ENCODE peak calls at places on chromosomes 11 and 22, in nine cellular contexts. One of them, this sample, is unnamed.

GRCh38 chr11:123454060-123454651 is 24.1 kb downstream of the GRAMD1B start:
- DNase-seq in upper lobe of left lung: no peak
- DNase-seq in IMR-90: peak
- DNase-seq in AG04450: no peak
- DNase-seq in astrocyte: peak
- DNase-seq in A549: peak
- DNase-seq in ascending aorta: no peak
- DNase-seq in left ventricle myocardium inferior: no peak
- DNase-seq in cardiac muscle cell: no peak
- DNase-seq in this sample: peak

GRCh38 chr22:38943181-38943580 is 14.2 kb upstream of the APOBEC3A start:
- DNase-seq in A549: no peak
- DNase-seq in cardiac muscle cell: no peak
- DNase-seq in ascending aorta: peak
- DNase-seq in IMR-90: no peak
- DNase-seq in AG04450: no peak
- DNase-seq in astrocyte: no peak
- DNase-seq in left ventricle myocardium inferior: no peak
- DNase-seq in upper lobe of left lung: peak
- DNase-seq in this sample: no peak

GRCh38 chr22:36368359-36368983 is 19.3 kb downstream of the MYH9 start:
- DNase-seq in ascending aorta: no peak
- DNase-seq in upper lobe of left lung: no peak
- DNase-seq in A549: peak
- DNase-seq in AG04450: peak
- DNase-seq in cardiac muscle cell: peak
- DNase-seq in left ventricle myocardium inferior: no peak
- DNase-seq in astrocyte: peak
- DNase-seq in IMR-90: peak
- DNase-seq in this sample: peak

GRCh38 chr22:20487715-20488114 is 7.9 kb downstream of the KLHL22 start:
- DNase-seq in astrocyte: no peak
- DNase-seq in upper lobe of left lung: no peak
- DNase-seq in AG04450: no peak
- DNase-seq in ascending aorta: no peak
- DNase-seq in left ventricle myocardium inferior: no peak
- DNase-seq in A549: no peak
- DNase-seq in cardiac muscle cell: no peak
- DNase-seq in IMR-90: no peak
- DNase-seq in this sample: no peak

GRCh38 chr11:86816251-86816726 is 15.9 kb downstream of the PRSS23 start:
- DNase-seq in ascending aorta: no peak
- DNase-seq in IMR-90: peak
- DNase-seq in astrocyte: peak
- DNase-seq in A549: peak
- DNase-seq in AG04450: no peak
- DNase-seq in cardiac muscle cell: peak
- DNase-seq in upper lobe of left lung: no peak
- DNase-seq in left ventricle myocardium inferior: no peak
- DNase-seq in this sample: peak

GRCh38 chr22:35684270-35684700 is 33.4 kb upstream of the APOL5 start:
- DNase-seq in AG04450: no peak
- DNase-seq in A549: peak
- DNase-seq in ascending aorta: no peak
- DNase-seq in astrocyte: no peak
- DNase-seq in upper lobe of left lung: no peak
- DNase-seq in left ventricle myocardium inferior: no peak
- DNase-seq in cardiac muscle cell: peak
- DNase-seq in IMR-90: peak
- DNase-seq in this sample: peak

GRCh38 chr11:445765-446588 is 4.1 kb upstream of the PTDSS2 start:
- DNase-seq in upper lobe of left lung: peak
- DNase-seq in IMR-90: no peak
- DNase-seq in cardiac muscle cell: no peak
- DNase-seq in AG04450: no peak
- DNase-seq in ascending aorta: no peak
- DNase-seq in left ventricle myocardium inferior: no peak
- DNase-seq in A549: no peak
- DNase-seq in astrocyte: no peak
- DNase-seq in this sample: no peak

GRCh38 chr22:31906569-31906968 is 37.8 kb upstream of the YWHAH start:
- DNase-seq in left ventricle myocardium inferior: no peak
- DNase-seq in upper lobe of left lung: no peak
- DNase-seq in cardiac muscle cell: no peak
- DNase-seq in IMR-90: no peak
- DNase-seq in AG04450: no peak
- DNase-seq in ascending aorta: no peak
- DNase-seq in A549: no peak
- DNase-seq in astrocyte: no peak
- DNase-seq in this sample: no peak

GRCh38 chr22:22870577-22871398 is 16.8 kb upstream of the IGLL5 start:
- DNase-seq in A549: no peak
- DNase-seq in ascending aorta: no peak
- DNase-seq in left ventricle myocardium inferior: no peak
- DNase-seq in IMR-90: no peak
- DNase-seq in upper lobe of left lung: no peak
- DNase-seq in astrocyte: no peak
- DNase-seq in AG04450: no peak
- DNase-seq in cardiac muscle cell: no peak
- DNase-seq in this sample: no peak

GRCh38 chr11:131838016-131838415 is 467.6 kb downstream of the NTM start:
- DNase-seq in astrocyte: no peak
- DNase-seq in upper lobe of left lung: no peak
- DNase-seq in A549: no peak
- DNase-seq in AG04450: no peak
- DNase-seq in ascending aorta: no peak
- DNase-seq in left ventricle myocardium inferior: no peak
- DNase-seq in cardiac muscle cell: no peak
- DNase-seq in IMR-90: no peak
- DNase-seq in this sample: no peak

GRCh38 chr11:19800714-19801519 is 88.3 kb downstream of the NAV2 start:
- DNase-seq in astrocyte: no peak
- DNase-seq in left ventricle myocardium inferior: no peak
- DNase-seq in IMR-90: no peak
- DNase-seq in A549: no peak
- DNase-seq in ascending aorta: no peak
- DNase-seq in AG04450: no peak
- DNase-seq in upper lobe of left lung: no peak
- DNase-seq in cardiac muscle cell: no peak
- DNase-seq in this sample: peak
- TF ChIP-seq CTCF in astrocyte: no peak
- TF ChIP-seq CTCF in left ventricle myocardium inferior: no peak
- TF ChIP-seq CTCF in IMR-90: no peak
- TF ChIP-seq CTCF in A549: no peak
- TF ChIP-seq CTCF in ascending aorta: no peak
- TF ChIP-seq CTCF in AG04450: peak
- TF ChIP-seq CTCF in upper lobe of left lung: no peak
- TF ChIP-seq CTCF in cardiac muscle cell: no peak
- TF ChIP-seq CTCF in this sample: peak

GRCh38 chr22:50289942-50290630 is 17.4 kb downstream of the PLXNB2 start:
- DNase-seq in left ventricle myocardium inferior: no peak
- DNase-seq in upper lobe of left lung: no peak
- DNase-seq in A549: no peak
- DNase-seq in ascending aorta: no peak
- DNase-seq in IMR-90: no peak
- DNase-seq in astrocyte: no peak
- DNase-seq in AG04450: no peak
- DNase-seq in cardiac muscle cell: no peak
- DNase-seq in this sample: no peak

GRCh38 chr22:50296658-50297490 is 10.6 kb downstream of the PLXNB2 start:
- DNase-seq in IMR-90: no peak
- DNase-seq in upper lobe of left lung: no peak
- DNase-seq in cardiac muscle cell: no peak
- DNase-seq in left ventricle myocardium inferior: peak
- DNase-seq in astrocyte: no peak
- DNase-seq in ascending aorta: no peak
- DNase-seq in AG04450: no peak
- DNase-seq in A549: no peak
- DNase-seq in this sample: no peak

GRCh38 chr22:50294319-50294656 is 13.2 kb downstream of the PLXNB2 start:
- DNase-seq in upper lobe of left lung: no peak
- DNase-seq in ascending aorta: no peak
- DNase-seq in astrocyte: no peak
- DNase-seq in left ventricle myocardium inferior: no peak
- DNase-seq in cardiac muscle cell: no peak
- DNase-seq in A549: no peak
- DNase-seq in IMR-90: no peak
- DNase-seq in AG04450: no peak
- DNase-seq in this sample: no peak

GRCh38 chr22:50292643-50293440 is 14.6 kb downstream of the PLXNB2 start:
- DNase-seq in AG04450: no peak
- DNase-seq in astrocyte: no peak
- DNase-seq in IMR-90: no peak
- DNase-seq in A549: no peak
- DNase-seq in cardiac muscle cell: no peak
- DNase-seq in ascending aorta: peak
- DNase-seq in left ventricle myocardium inferior: no peak
- DNase-seq in upper lobe of left lung: peak
- DNase-seq in this sample: no peak

DNA sequence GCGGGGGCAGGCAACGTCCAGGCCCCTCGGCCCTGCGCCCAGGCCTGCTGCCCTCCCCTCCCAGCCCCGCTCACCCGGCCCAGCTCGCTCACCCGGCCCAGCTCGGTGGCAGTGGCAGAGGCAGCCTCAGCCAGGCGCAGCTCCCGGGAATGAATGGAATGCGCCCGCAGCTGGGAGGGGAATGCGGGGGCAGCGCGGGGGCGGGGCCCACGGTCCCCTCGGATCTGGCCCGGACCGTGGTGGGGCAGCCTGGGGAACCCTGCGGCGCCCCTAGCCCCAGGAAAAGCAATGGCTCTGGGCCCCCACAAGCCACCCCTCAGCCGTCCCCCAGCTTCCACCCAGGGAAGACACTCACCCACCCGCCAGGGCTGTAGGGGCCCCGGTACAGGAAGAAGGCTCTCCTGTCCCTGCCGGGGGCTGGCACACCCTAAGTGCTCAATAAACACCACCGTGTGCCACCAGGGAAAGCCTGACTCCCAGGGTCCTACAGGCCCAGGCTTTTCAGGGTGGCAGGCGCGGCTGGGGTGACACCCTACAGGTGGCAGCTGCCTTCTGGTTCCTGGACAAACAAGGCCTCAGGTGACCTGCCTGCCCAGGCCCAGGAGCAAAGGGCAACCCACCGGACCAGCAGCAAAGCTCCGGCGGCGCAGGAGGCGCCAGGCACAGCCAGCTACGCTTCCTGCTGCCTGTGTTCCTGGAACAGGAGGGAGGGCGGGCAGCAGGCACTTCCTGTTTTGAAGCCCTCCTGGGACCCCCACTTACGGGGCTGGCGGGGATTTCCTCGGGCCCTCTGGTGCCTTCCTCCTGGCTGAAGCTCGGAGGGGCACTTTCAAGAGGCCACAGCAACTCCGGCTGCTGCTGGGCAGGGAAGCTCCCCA is 13.8 kb downstream of the PLXNB2 start:
- DNase-seq in ascending aorta: no peak
- DNase-seq in AG04450: no peak
- DNase-seq in cardiac muscle cell: peak
- DNase-seq in astrocyte: peak
- DNase-seq in IMR-90: peak
- DNase-seq in left ventricle myocardium inferior: peak
- DNase-seq in A549: peak
- DNase-seq in upper lobe of left lung: peak
- DNase-seq in this sample: peak
- H3K4me3 ChIP-seq in ascending aorta: peak
- H3K4me3 ChIP-seq in AG04450: peak
- H3K4me3 ChIP-seq in cardiac muscle cell: no peak
- H3K4me3 ChIP-seq in astrocyte: no peak
- H3K4me3 ChIP-seq in IMR-90: peak
- H3K4me3 ChIP-seq in left ventricle myocardium inferior: peak
- H3K4me3 ChIP-seq in A549: peak
- H3K4me3 ChIP-seq in upper lobe of left lung: peak
- H3K4me3 ChIP-seq in this sample: no peak

GRCh38 chr11:74682731-74683278 is 48.4 kb downstream of the CHRDL2 start:
- DNase-seq in upper lobe of left lung: peak
- DNase-seq in A549: no peak
- DNase-seq in IMR-90: no peak
- DNase-seq in cardiac muscle cell: no peak
- DNase-seq in astrocyte: no peak
- DNase-seq in left ventricle myocardium inferior: no peak
- DNase-seq in ascending aorta: peak
- DNase-seq in AG04450: no peak
- DNase-seq in this sample: no peak

GRCh38 chr11:74683941-74684481 is 47.2 kb downstream of the CHRDL2 start:
- DNase-seq in upper lobe of left lung: peak
- DNase-seq in cardiac muscle cell: no peak
- DNase-seq in astrocyte: peak
- DNase-seq in AG04450: no peak
- DNase-seq in ascending aorta: peak
- DNase-seq in IMR-90: peak
- DNase-seq in left ventricle myocardium inferior: no peak
- DNase-seq in A549: no peak
- DNase-seq in this sample: peak

GRCh38 chr11:74681686-74682651 is 49.3 kb downstream of the CHRDL2 start:
- DNase-seq in ascending aorta: peak
- DNase-seq in IMR-90: peak
- DNase-seq in AG04450: no peak
- DNase-seq in upper lobe of left lung: peak
- DNase-seq in left ventricle myocardium inferior: peak
- DNase-seq in astrocyte: peak
- DNase-seq in A549: no peak
- DNase-seq in cardiac muscle cell: no peak
- DNase-seq in this sample: no peak

GRCh38 chr11:74684661-74685060 is 46.6 kb downstream of the CHRDL2 start:
- DNase-seq in IMR-90: no peak
- DNase-seq in AG04450: no peak
- DNase-seq in upper lobe of left lung: peak
- DNase-seq in ascending aorta: peak
- DNase-seq in A549: no peak
- DNase-seq in left ventricle myocardium inferior: no peak
- DNase-seq in cardiac muscle cell: no peak
- DNase-seq in astrocyte: no peak
- DNase-seq in this sample: no peak

GRCh38 chr11:74683279-74683871 is 47.9 kb downstream of the CHRDL2 start:
- DNase-seq in astrocyte: no peak
- DNase-seq in ascending aorta: peak
- DNase-seq in upper lobe of left lung: peak
- DNase-seq in IMR-90: no peak
- DNase-seq in A549: no peak
- DNase-seq in AG04450: no peak
- DNase-seq in left ventricle myocardium inferior: peak
- DNase-seq in cardiac muscle cell: no peak
- DNase-seq in this sample: no peak
- TF ChIP-seq CTCF in astrocyte: peak
- TF ChIP-seq CTCF in ascending aorta: peak
- TF ChIP-seq CTCF in upper lobe of left lung: peak
- TF ChIP-seq CTCF in IMR-90: peak
- TF ChIP-seq CTCF in A549: no peak
- TF ChIP-seq CTCF in AG04450: peak
- TF ChIP-seq CTCF in left ventricle myocardium inferior: peak
- TF ChIP-seq CTCF in cardiac muscle cell: peak
- TF ChIP-seq CTCF in this sample: peak

DNA sequence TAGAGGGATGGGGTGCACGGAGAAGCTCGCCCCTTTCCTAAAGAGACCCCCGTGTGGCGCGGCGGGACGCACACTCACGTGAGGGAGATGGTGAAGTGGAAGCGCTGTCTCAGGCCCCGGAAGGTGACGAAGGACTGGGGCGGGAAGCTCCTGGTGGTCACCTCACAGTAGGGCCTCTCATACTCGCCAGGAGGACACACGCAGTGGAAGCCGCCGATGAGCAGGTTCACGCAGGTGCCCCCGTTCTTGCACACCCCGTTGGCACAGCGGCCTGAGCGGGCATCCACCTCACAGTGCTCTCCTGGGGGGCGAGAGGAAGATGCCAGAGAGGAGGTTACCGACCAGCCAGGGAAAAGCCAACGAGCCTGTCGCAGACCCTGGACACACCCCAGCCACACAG is 98.3 kb downstream of the CELSR1 start:
- DNase-seq in A549: no peak
- DNase-seq in upper lobe of left lung: no peak
- DNase-seq in ascending aorta: no peak
- DNase-seq in astrocyte: no peak
- DNase-seq in left ventricle myocardium inferior: no peak
- DNase-seq in cardiac muscle cell: no peak
- DNase-seq in IMR-90: no peak
- DNase-seq in AG04450: no peak
- DNase-seq in this sample: no peak
- H3K4me3 ChIP-seq in A549: no peak
- H3K4me3 ChIP-seq in upper lobe of left lung: no peak
- H3K4me3 ChIP-seq in ascending aorta: no peak
- H3K4me3 ChIP-seq in astrocyte: no peak
- H3K4me3 ChIP-seq in left ventricle myocardium inferior: no peak
- H3K4me3 ChIP-seq in cardiac muscle cell: no peak
- H3K4me3 ChIP-seq in IMR-90: no peak
- H3K4me3 ChIP-seq in AG04450: no peak
- H3K4me3 ChIP-seq in this sample: no peak